ENCODE peak calls at places on chromosomes 6 and 20, in six cellular contexts. J is GM12865, L is endodermal cell, F is left ventricle myocardium inferior, X is dorsolateral prefrontal cortex, Z is lower lobe of right lung. M is an unnamed sample.

GRCh38 chr20:2311329-2311728 is 15.5 kb downstream of the TGM3 start:
- DNase-seq in J (no peak), L (no peak), F (no peak), X (no peak), Z (no peak), M (no peak)

GRCh38 chr20:575230-575629 is 31.6 kb upstream of the CSNK2A1 start:
- DNase-seq in J (no peak), L (peak), F (no peak), X (no peak), Z (no peak), M (no peak)

GRCh38 chr20:41889125-41889870 is 271.1 kb upstream of the CHD6 start:
- DNase-seq in J (peak), L (peak), F (no peak), X (peak), Z (no peak), M (peak)

GRCh38 chr20:49712918-49713778 is 530 bp downstream of the B4GALT5 start:
- DNase-seq in J (peak), L (peak), F (peak), X (peak), Z (peak), M (peak)

GRCh38 chr20:9467995-9468394 is 46.4 kb upstream of the LAMP5 start:
- DNase-seq in J (peak), L (peak), F (no peak), X (no peak), Z (no peak), M (peak)

GRCh38 chr20:57329608-57330221 is at the start of gene SPO11:
- DNase-seq in J (no peak), L (peak), F (no peak), X (no peak), Z (no peak), M (peak)

GRCh38 chr6:165562421-165563090 is 100.5 kb downstream of the PDE10A start:
- DNase-seq in J (no peak), L (no peak), F (no peak), X (no peak), Z (no peak), M (peak)

GRCh38 chr6:70686548-70687133 is 19.0 kb downstream of the SMAP1 start:
- DNase-seq in J (peak), L (no peak), F (no peak), X (no peak), Z (no peak), M (peak)

GRCh38 chr6:137105375-137105774 is 60.6 kb upstream of the IL20RA start:
- DNase-seq in J (peak), L (no peak), F (no peak), X (no peak), Z (no peak), M (peak)

GRCh38 chr20:38973546-38974120 is 11.5 kb downstream of the DHX35 start:
- DNase-seq in J (no peak), L (no peak), F (no peak), X (no peak), Z (no peak), M (no peak)

GRCh38 chr6:98525860-98526259 is 308.5 kb upstream of the POU3F2 start:
- DNase-seq in J (no peak), L (peak), F (no peak), X (no peak), Z (no peak), M (no peak)

GRCh38 chr20:53642196-53643030 is 48.8 kb upstream of the ZNF217 start:
- DNase-seq in J (peak), L (peak), F (no peak), X (no peak), Z (no peak), M (no peak)

GRCh38 chr6:36120979-36121706 is 9.2 kb upstream of the MAPK13 start:
- DNase-seq in J (peak), L (peak), F (peak), X (no peak), Z (peak), M (peak)

GRCh38 chr6:36586606-36587005 is 7.6 kb upstream of the SRSF3 start:
- DNase-seq in J (no peak), L (no peak), F (no peak), X (no peak), Z (no peak), M (no peak)

GRCh38 chr6:170402318-170403040 is 95.9 kb downstream of the FAM120B start:
- DNase-seq in J (no peak), L (no peak), F (no peak), X (no peak), Z (no peak), M (no peak)

GRCh38 chr6:15440040-15440439 is 194.2 kb downstream of the JARID2 start:
- DNase-seq in J (no peak), L (no peak), F (no peak), X (no peak), Z (no peak), M (no peak)

GRCh38 chr20:62710886-62711702 is 2.5 kb downstream of the NTSR1 start:
- DNase-seq in J (no peak), L (no peak), F (no peak), X (no peak), Z (no peak), M (no peak)

GRCh38 chr20:34615477-34615876 is 57.0 kb downstream of the MAP1LC3A start:
- DNase-seq in J (no peak), L (no peak), F (no peak), X (no peak), Z (no peak), M (no peak)

GRCh38 chr20:10344953-10345352 is 89.1 kb downstream of the MKKS start:
- DNase-seq in J (no peak), L (no peak), F (no peak), X (no peak), Z (no peak), M (no peak)

GRCh38 chr20:25580711-25581110 is 4.6 kb downstream of the NINL start:
- DNase-seq in J (no peak), L (no peak), F (no peak), X (no peak), Z (peak), M (no peak)

DNA sequence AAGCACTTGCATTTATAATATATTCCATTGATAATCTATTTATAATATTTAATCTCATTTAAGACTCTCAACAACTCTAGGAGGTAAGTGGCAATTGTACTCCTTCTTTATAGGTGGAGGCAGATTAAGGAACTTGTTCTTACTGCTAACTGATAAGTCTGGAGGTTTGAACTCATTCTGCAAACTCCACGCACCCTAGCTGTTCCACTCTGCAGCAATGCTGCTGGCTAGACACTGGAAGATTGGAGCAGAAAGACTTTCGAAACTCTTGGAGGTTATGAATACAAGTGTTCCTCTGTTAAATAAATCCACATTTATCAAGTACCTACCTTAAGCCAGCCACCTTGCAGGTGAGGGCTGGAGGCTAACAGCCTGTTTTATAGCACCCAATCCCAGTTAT is 838 bp upstream of the HDAC2 start:
- DNase-seq in J (peak), L (no peak), F (no peak), X (no peak), Z (no peak), M (peak)
- H3K4me3 ChIP-seq in J (peak), L (peak), F (peak), X (peak), Z (peak), M (peak)

GRCh38 chr6:133247581-133247980 is 6.4 kb downstream of the EYA4 start:
- DNase-seq in J (no peak), L (no peak), F (no peak), X (no peak), Z (no peak), M (no peak)
- H3K4me3 ChIP-seq in J (no peak), L (no peak), F (no peak), X (no peak), Z (no peak), M (no peak)

DNA sequence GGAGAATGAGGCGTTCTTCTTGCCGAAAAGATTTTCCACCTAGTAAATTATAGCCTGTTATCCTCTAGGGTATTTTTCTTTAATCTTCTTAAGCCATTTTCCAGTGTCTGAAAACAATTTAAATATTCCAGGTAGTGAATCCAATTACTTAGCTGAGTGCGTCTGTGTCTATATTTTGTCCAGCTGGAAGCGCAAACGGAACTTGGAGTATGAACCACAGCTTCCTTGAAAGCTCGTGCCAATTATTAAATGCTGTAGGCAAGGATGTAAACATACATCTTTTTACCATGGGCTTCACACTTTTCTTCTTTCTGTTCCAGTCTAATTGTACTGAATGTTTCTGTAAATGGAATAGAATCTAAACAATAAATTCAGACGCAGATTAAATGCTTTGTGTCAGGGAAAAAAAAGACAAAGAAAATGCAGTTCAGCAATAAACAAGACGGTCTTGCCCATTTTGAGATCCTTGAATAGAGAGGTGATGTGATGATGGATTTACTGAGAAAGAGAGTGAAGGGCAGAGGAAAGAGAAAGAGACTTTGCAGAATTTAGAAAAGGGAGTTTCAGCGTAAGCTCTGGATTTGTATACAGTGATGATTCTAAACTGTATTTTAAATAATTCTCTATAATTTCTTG is 1.9 kb downstream of the PLCB1 start:
- DNase-seq in J (no peak), L (no peak), F (no peak), X (no peak), Z (no peak), M (no peak)
- H3K4me3 ChIP-seq in J (no peak), L (no peak), F (peak), X (peak), Z (peak), M (no peak)

GRCh38 chr6:7311171-7311570 is 1.8 kb downstream of the SSR1 start:
- DNase-seq in J (no peak), L (no peak), F (no peak), X (no peak), Z (no peak), M (no peak)
- H3K4me3 ChIP-seq in J (peak), L (peak), F (no peak), X (peak), Z (no peak), M (peak)

DNA sequence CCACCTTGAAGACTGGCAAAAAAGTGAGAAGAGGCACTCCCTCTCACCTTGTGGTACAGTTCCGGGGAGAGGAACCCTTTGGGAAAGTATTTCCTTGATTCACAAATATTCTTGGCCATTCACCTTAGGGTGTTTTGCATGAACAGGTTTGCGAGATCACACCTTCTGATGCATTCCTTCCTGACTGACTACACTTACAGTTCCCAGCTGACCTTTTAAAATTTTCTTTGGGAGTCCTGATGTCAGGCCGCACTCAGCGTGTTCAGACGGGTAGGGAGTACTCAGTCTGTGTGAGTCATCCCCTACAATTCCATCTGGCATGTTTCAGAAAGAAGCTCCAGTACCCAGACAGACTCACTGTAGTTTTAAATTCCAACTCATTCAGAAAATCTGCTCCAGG is 1.7 kb downstream of the ADGRF4 start:
- DNase-seq in J (no peak), L (no peak), F (no peak), X (no peak), Z (no peak), M (no peak)
- H3K4me3 ChIP-seq in J (no peak), L (no peak), F (no peak), X (no peak), Z (no peak), M (no peak)